ENCODE peak calls at places on chromosomes 11 and 22, in nine cellular contexts. W is D341Med, T is AG04450, G is ELR, Y is K562, A is HFFc6, S is posterior cingulate gyrus, J is iris pigment epithelial cell, R is dermis microvascular lymphatic vessel endothelial cell. B is an unnamed sample.

GRCh38 chr22:29306175-29306829 is at the start of gene GAS2L1:
- DNase-seq in W (peak), T (peak), G (peak), Y (peak), A (peak), S (peak), J (peak), R (peak), B (peak)

GRCh38 chr11:96303067-96303466 is 39.9 kb downstream of the MAML2 start:
- DNase-seq in W (no peak), T (no peak), G (peak), Y (no peak), A (peak), S (no peak), J (peak), R (peak), B (no peak)

GRCh38 chr22:29478326-29479276 is 1.4 kb upstream of the NEFH start:
- DNase-seq in W (peak), T (no peak), G (peak), Y (peak), A (no peak), S (no peak), J (peak), R (peak), B (no peak)

GRCh38 chr11:62889484-62890437 is 9.1 kb downstream of the SLC3A2 start:
- DNase-seq in W (no peak), T (no peak), G (peak), Y (peak), A (peak), S (no peak), J (no peak), R (peak), B (no peak)

GRCh38 chr11:70410276-70410675 is 11.9 kb downstream of the CTTN start:
- DNase-seq in W (no peak), T (no peak), G (no peak), Y (no peak), A (no peak), S (no peak), J (no peak), R (no peak), B (no peak)

GRCh38 chr11:77175021-77175842 is 47.2 kb downstream of the MYO7A start:
- DNase-seq in W (no peak), T (no peak), G (no peak), Y (no peak), A (no peak), S (no peak), J (no peak), R (no peak), B (peak)

GRCh38 chr11:83957038-83957900 is 671.1 kb upstream of the CCDC90B start:
- DNase-seq in W (no peak), T (no peak), G (no peak), Y (no peak), A (no peak), S (no peak), J (no peak), R (no peak), B (no peak)

GRCh38 chr22:47176573-47177333 is 414.3 kb downstream of the TBC1D22A start:
- DNase-seq in W (no peak), T (no peak), G (no peak), Y (no peak), A (no peak), S (peak), J (no peak), R (no peak), B (peak)

GRCh38 chr22:41050873-41051272 is 41.5 kb upstream of the EP300 start:
- DNase-seq in W (no peak), T (no peak), G (peak), Y (no peak), A (no peak), S (no peak), J (no peak), R (no peak), B (no peak)

GRCh38 chr11:42827845-42828244 is 484.0 kb upstream of the API5 start:
- DNase-seq in W (no peak), T (no peak), G (no peak), Y (no peak), A (no peak), S (no peak), J (no peak), R (no peak), B (no peak)

GRCh38 chr11:111347002-111347722 is 31.9 kb downstream of the POU2AF1 start:
- DNase-seq in W (no peak), T (no peak), G (no peak), Y (no peak), A (no peak), S (no peak), J (no peak), R (no peak), B (no peak)

GRCh38 chr11:121841487-121842167 is 274.4 kb downstream of the BLID start:
- DNase-seq in W (no peak), T (peak), G (peak), Y (no peak), A (peak), S (no peak), J (peak), R (peak), B (no peak)

GRCh38 chr22:49372530-49373288 is 455.0 kb downstream of the BRD1 start:
- DNase-seq in W (peak), T (no peak), G (no peak), Y (peak), A (no peak), S (no peak), J (peak), R (peak), B (no peak)

B was measured in head of caudate nucleus.